ENCODE peak calls at places on chromosomes 12 and 14, in four cellular contexts. Z, M, U and V are unnamed samples.

GRCh38 chr12:90407841-90408240 is 547.1 kb downstream of the CCER1 start:
- DNase-seq in Z (no peak), M (no peak), U (no peak), V (no peak)

GRCh38 chr14:37403656-37404055 is 191.4 kb downstream of the FOXA1 start:
- DNase-seq in Z (no peak), M (no peak), U (no peak), V (no peak)

GRCh38 chr14:69625299-69626131 is 14.1 kb downstream of the SUSD6 start:
- DNase-seq in Z (no peak), M (peak), U (no peak), V (peak)

GRCh38 chr14:89000007-89000942 is 175.8 kb downstream of the TTC8 start:
- DNase-seq in Z (peak), M (peak), U (peak), V (peak)

GRCh38 chr14:24081739-24082204 is 10.4 kb downstream of the CPNE6 start:
- DNase-seq in Z (no peak), M (no peak), U (no peak), V (no peak)

GRCh38 chr14:34258318-34258717 is 203.7 kb downstream of the SPTSSA start:
- DNase-seq in Z (no peak), M (peak), U (no peak), V (no peak)

GRCh38 chr14:65281991-65282908 is 130.3 kb upstream of the FUT8 start:
- DNase-seq in Z (no peak), M (peak), U (peak), V (peak)

GRCh38 chr14:69853774-69854173 is 25.4 kb upstream of the SMOC1 start:
- DNase-seq in Z (no peak), M (no peak), U (no peak), V (no peak)

GRCh38 chr12:6104027-6104426 is 20.4 kb downstream of the VWF start:
- DNase-seq in Z (no peak), M (peak), U (no peak), V (peak)

GRCh38 chr12:88814789-88815188 is 234.5 kb upstream of the KITLG start:
- DNase-seq in Z (no peak), M (no peak), U (no peak), V (no peak)

GRCh38 chr12:62123721-62124203 is 136.4 kb upstream of the USP15 start:
- DNase-seq in Z (peak), M (peak), U (peak), V (peak)

GRCh38 chr12:113091506-113091905 is 35.0 kb downstream of the DTX1 start:
- DNase-seq in Z (no peak), M (no peak), U (no peak), V (no peak)

GRCh38 chr14:100547633-100548294 is 39.5 kb downstream of the BEGAIN start:
- DNase-seq in Z (peak), M (peak), U (peak), V (peak)

GRCh38 chr12:131796754-131797587 is 31.2 kb upstream of the MMP17 start:
- DNase-seq in Z (no peak), M (no peak), U (no peak), V (no peak)